ENCODE peak calls at places on chromosomes 5 and 9, in nine cellular contexts. J is RWPE2, H is dorsolateral prefrontal cortex, K is tibial artery, D is thoracic aorta, T is coronary artery, G is neural progenitor cell, E is fibroblast of lung, Q is breast epithelium. S is an unnamed sample.

GRCh38 chr9:84323777-84324317 is 16.7 kb downstream of the SLC28A3 start:
- DNase-seq in T (no peak), Q (no peak), E (no peak), J (no peak), D (no peak), G (no peak), K (no peak), H (no peak), S (no peak)

GRCh38 chr9:19133549-19134345 is 6.5 kb upstream of the PLIN2 start:
- DNase-seq in H (no peak), Q (no peak), T (no peak), D (no peak), J (no peak), G (no peak), K (no peak), E (no peak), S (no peak)

GRCh38 chr9:19408316-19408692 is 505 bp upstream of the ACER2 start:
- DNase-seq in D (peak; percentile 6), J (no peak), K (peak; percentile 59), H (no peak), G (no peak), T (no peak), Q (no peak), E (no peak), S (no peak)

GRCh38 chr5:142506046-142506445 is 179.8 kb downstream of the FGF1 start:
- DNase-seq in J (no peak), K (no peak), E (no peak), T (no peak), G (no peak), Q (no peak), D (no peak), H (no peak), S (no peak)

GRCh38 chr9:16154570-16155078 is 601.8 kb downstream of the CCDC171 start:
- DNase-seq in H (peak; percentile 44), J (no peak), T (no peak), Q (no peak), K (peak; percentile 36), D (no peak), E (peak; percentile 37), G (peak; percentile 84), S (no peak)

GRCh38 chr9:98410185-98410697 is 154.8 kb upstream of the TBC1D2 start:
- DNase-seq in T (no peak), E (peak; percentile 85), K (no peak), Q (no peak), J (no peak), H (peak; percentile 66), G (peak; percentile 66), D (no peak), S (peak; percentile 50)

GRCh38 chr9:137044502-137045177 is 1.3 kb downstream of the NPDC1 start:
- DNase-seq in Q (no peak), H (no peak), J (no peak), G (no peak), D (no peak), T (no peak), K (no peak), E (no peak), S (no peak)

GRCh38 chr9:131382850-131383729 is 10.8 kb upstream of the PRRC2B start:
- DNase-seq in T (no peak), Q (peak; percentile 76), H (peak; percentile 84), G (peak; percentile 93), K (no peak), E (peak; percentile 87), D (no peak), J (no peak), S (peak; percentile 92)

GRCh38 chr9:82456621-82457020 is 468.0 kb downstream of the SPATA31D1 start:
- DNase-seq in Q (no peak), G (no peak), J (no peak), K (no peak), D (no peak), T (no peak), E (peak; percentile 2), H (no peak), S (peak; percentile 15)

GRCh38 chr9:32431940-32432555 is 47.6 kb downstream of the ACO1 start:
- DNase-seq in K (peak; percentile 39), J (no peak), D (no peak), G (peak; percentile 56), H (no peak), T (no peak), Q (no peak), E (peak; percentile 67), S (peak; percentile 31)

GRCh38 chr9:113646946-113647914 is 183.7 kb downstream of the RGS3 start:
- DNase-seq in E (no peak), H (no peak), D (no peak), G (no peak), T (no peak), K (peak; percentile 15), J (no peak), Q (no peak), S (no peak)

GRCh38 chr5:30063503-30063902 is 1130.0 kb upstream of the CDH6 start:
- DNase-seq in J (no peak), E (no peak), H (no peak), Q (no peak), D (no peak), K (no peak), T (no peak), G (no peak), S (no peak)

DNA sequence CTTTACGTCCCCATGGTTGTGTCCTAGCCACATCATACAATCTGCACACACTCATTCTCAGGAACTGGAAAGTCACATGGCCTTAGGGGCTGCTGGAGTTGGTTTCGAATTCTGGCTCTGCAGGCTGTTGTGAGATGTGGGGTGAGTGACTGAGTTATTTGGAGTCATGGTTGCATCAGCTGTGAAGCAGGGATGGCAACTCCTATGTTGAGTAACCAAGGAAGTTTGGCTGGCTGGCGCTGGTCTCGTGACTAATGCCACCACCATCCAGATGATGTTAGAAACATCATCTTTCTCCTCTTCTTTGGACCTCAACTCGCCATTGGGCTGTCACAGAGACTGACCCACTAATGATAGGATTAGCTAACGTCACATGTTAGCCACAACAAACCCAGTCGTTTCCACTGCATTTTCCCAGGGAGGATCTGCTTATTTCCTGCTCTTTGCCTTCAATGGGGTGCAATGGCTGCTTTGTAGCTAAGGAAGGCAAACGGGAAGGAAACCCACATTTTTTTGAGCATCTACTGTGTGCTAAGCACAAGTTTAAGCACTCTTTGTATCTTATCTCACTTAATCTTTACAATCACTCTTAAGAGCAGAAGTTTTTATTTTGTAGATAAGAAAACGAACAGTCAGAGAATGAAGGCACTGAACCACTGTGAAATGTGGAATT is 78.1 kb upstream of the UBTD2 start:
- DNase-seq in K (peak; percentile 84), T (no peak), H (no peak), D (peak; percentile 31), E (peak; percentile 99), J (peak; percentile 97), G (no peak), Q (no peak), S (peak; percentile 97)
- H3K27ac ChIP-seq in K (peak overlapping the region; percentile 34), T (peak overlapping the region; percentile 35), H (no peak overlapping the region), D (peak overlapping the region; percentile 34), E (peak overlapping the region; percentile 91), J (peak overlapping the region; percentile 74), G (no peak overlapping the region), Q (no peak overlapping the region), S (peak overlapping the region; percentile 90)

GRCh38 chr5:67660149-67660548 is 463.6 kb upstream of the CD180 start:
- DNase-seq in Q (no peak), K (no peak), G (no peak), T (no peak), J (no peak), D (no peak), H (no peak), E (no peak), S (no peak)
- TF ChIP-seq CTCF in Q (no peak), K (no peak), G (no peak), T (no peak), J (no peak), D (no peak), H (no peak), E (no peak), S (no peak)

GRCh38 chr5:72295539-72295938 is 24.5 kb downstream of the MRPS27 start:
- DNase-seq in K (no peak), D (no peak), H (no peak), T (no peak), J (no peak), G (no peak), Q (no peak), E (no peak), S (no peak)
- H3K27ac ChIP-seq in K (peak overlapping the region; percentile 51), D (no peak overlapping the region), H (no peak overlapping the region), T (no peak overlapping the region), J (no peak overlapping the region), G (no peak overlapping the region), Q (no peak overlapping the region), E (no peak overlapping the region), S (no peak overlapping the region)

GRCh38 chr5:139214646-139215045 is 16.5 kb upstream of the SIL1 start:
- DNase-seq in Q (no peak), T (no peak), K (no peak), H (no peak), D (no peak), G (no peak), E (no peak), J (no peak), S (no peak)
- TF ChIP-seq CTCF in Q (no peak), T (no peak), K (no peak), H (no peak), D (no peak), G (no peak), E (no peak), J (no peak), S (no peak)

GRCh38 chr5:180870669-180871068 is 9.6 kb upstream of the ZFP62 start:
- DNase-seq in K (no peak), E (no peak), T (no peak), G (no peak), D (no peak), Q (no peak), J (no peak), H (no peak), S (no peak)
- H3K27ac ChIP-seq in K (no peak overlapping the region), E (no peak overlapping the region), T (no peak overlapping the region), G (no peak overlapping the region), D (no peak overlapping the region), Q (no peak overlapping the region), J (no peak overlapping the region), H (no peak overlapping the region), S (no peak overlapping the region)

GRCh38 chr5:74540582-74540981 is 99.9 kb downstream of the ENC1 start:
- DNase-seq in Q (no peak), H (no peak), E (no peak), J (no peak), D (no peak), K (no peak), G (peak; percentile 33), T (no peak), S (no peak)

GRCh38 chr5:74541381-74541781 is 99.1 kb downstream of the ENC1 start:
- DNase-seq in Q (peak; percentile 27), E (no peak), T (no peak), J (no peak), D (no peak), K (no peak), G (no peak), H (no peak), S (no peak)

GRCh38 chr5:74543162-74543995 is 97.1 kb downstream of the ENC1 start:
- DNase-seq in J (peak; percentile 94), T (no peak), E (peak; percentile 70), Q (peak; percentile 44), G (peak; percentile 83), K (peak; percentile 66), H (no peak), D (peak; percentile 39), S (peak; percentile 97)

GRCh38 chr5:74544811-74545210 is 95.7 kb downstream of the ENC1 start:
- DNase-seq in G (no peak), J (no peak), E (no peak), D (no peak), T (no peak), K (no peak), H (no peak), Q (no peak), S (no peak)

GRCh38 chr5:74542477-74542876 is 98.1 kb downstream of the ENC1 start:
- DNase-seq in J (no peak), T (no peak), Q (no peak), K (no peak), D (no peak), G (no peak), H (no peak), E (no peak), S (peak; percentile 63)
- TF ChIP-seq CTCF in J (peak; percentile 35), T (no peak), Q (no peak), K (no peak), D (no peak), G (no peak), H (no peak), E (no peak), S (no peak)